ENCODE peak calls at places on chromosomes 5 and 9, in ten cellular contexts. M is EL; P is anterior cingulate cortex; G is fibroblast of mammary gland; F is sigmoid colon; L is NCI-H460; N is T-helper 1 cell; Y is stimulated activated CD4-positive, alpha-beta T cell treated with anti-CD3 and anti-CD28 coated beads, Interleukin-2, amount 100 ng/mL, for 24 hours; B is PC-3; Q is iris pigment epithelial cell. Z is an unnamed sample.

GRCh38 chr5:164713682-164714081 is 1208.3 kb downstream of the MAT2B start:
- DNase-seq in L (no peak), G (no peak), M (no peak), Y (no peak), F (no peak), B (no peak), Q (no peak), N (no peak), P (no peak), Z (no peak)

GRCh38 chr9:72363226-72363625 is 1.8 kb downstream of the ZFAND5 start:
- DNase-seq in N (no peak), B (no peak), P (no peak), G (no peak), M (no peak), F (no peak), Y (no peak), Q (no peak), L (no peak), Z (no peak)

GRCh38 chr9:70534058-70534457 is 119.6 kb upstream of the KLF9 start:
- DNase-seq in B (no peak), L (no peak), G (no peak), M (peak; percentile 83), N (no peak), F (no peak), Q (peak; percentile 55), Y (no peak), P (no peak), Z (no peak)

GRCh38 chr5:74848553-74849025 is 17.6 kb downstream of the FAM169A start:
- DNase-seq in B (no peak), Y (no peak), G (no peak), L (no peak), N (no peak), F (no peak), Q (no peak), P (no peak), M (no peak), Z (no peak)

GRCh38 chr5:170225326-170226137 is 7.3 kb upstream of the C5orf58 start:
- DNase-seq in Y (peak; percentile 84), B (peak; percentile 76), N (peak; percentile 54), F (peak; percentile 86), M (peak; percentile 56), P (peak; percentile 77), G (peak; percentile 73), L (peak; percentile 58), Q (peak; percentile 66), Z (no peak)

GRCh38 chr9:134002796-134003195 is 10.7 kb upstream of the VAV2 start:
- DNase-seq in F (no peak), P (no peak), B (no peak), N (no peak), G (no peak), L (no peak), Q (no peak), M (no peak), Y (no peak), Z (no peak)

GRCh38 chr9:128372188-128372641 is 1.0 kb downstream of the URM1 start:
- DNase-seq in G (peak; percentile 34), N (no peak), P (no peak), B (peak; percentile 21), Q (no peak), F (no peak), Y (no peak), M (peak; percentile 69), L (no peak), Z (no peak)

GRCh38 chr9:14258840-14259239 is 55.1 kb downstream of the NFIB start:
- DNase-seq in Y (no peak), Q (peak; percentile 89), B (peak; percentile 76), N (no peak), P (no peak), F (no peak), L (no peak), M (peak; percentile 61), G (peak; percentile 68), Z (no peak)

GRCh38 chr5:148623741-148624140 is 30.6 kb downstream of the HTR4 start:
- DNase-seq in P (no peak), Y (no peak), Q (peak; percentile 8), B (peak; percentile 92), G (no peak), N (no peak), F (no peak), L (peak; percentile 20), M (no peak), Z (no peak)

GRCh38 chr5:97192580-97193421 is 9.8 kb upstream of the RIOK2 start:
- DNase-seq in Y (no peak), B (peak; percentile 26), Q (peak; percentile 48), F (no peak), L (no peak), G (peak; percentile 20), P (no peak), N (no peak), M (peak; percentile 23), Z (no peak)

GRCh38 chr9:127554966-127555829 is 56.9 kb upstream of the STXBP1 start:
- DNase-seq in G (no peak), B (no peak), F (no peak), Y (no peak), M (no peak), N (no peak), P (no peak), L (no peak), Q (no peak), Z (no peak)

GRCh38 chr9:21546949-21547348 is 64.8 kb upstream of the IFNE start:
- DNase-seq in P (no peak), M (no peak), Q (no peak), B (no peak), N (no peak), G (no peak), L (no peak), Y (no peak), F (no peak), Z (no peak)

GRCh38 chr5:115831163-115831768 is 10.1 kb downstream of the ATG12 start:
- DNase-seq in B (peak; percentile 66), P (no peak), L (peak; percentile 50), Q (peak; percentile 40), N (no peak), Y (no peak), G (peak; percentile 57), F (no peak), M (peak; percentile 47), Z (no peak)

GRCh38 chr9:83665576-83666200 is 42.1 kb downstream of the UBQLN1 start:
- DNase-seq in M (no peak), F (no peak), Q (no peak), B (no peak), L (no peak), P (no peak), Y (no peak), G (no peak), N (no peak), Z (no peak)

Z was measured in cerebellar nuclear complex.